ENCODE peak calls at places on chromosome 13, in four cellular contexts. One of them, this sample, is unnamed.

GRCh38 chr13:41905600-41906254 is 55.2 kb downstream of the VWA8 start:
- DNase-seq in amniotic stem cell: no peak
- DNase-seq in A549: peak; percentile 52
- DNase-seq in activated effector memory CD4-positive, alpha-beta T cell treated with Interleukin-2 at 50 U/mL for 16 hours: no peak
- DNase-seq in this sample: no peak

GRCh38 chr13:26502826-26503225 is 54.7 kb upstream of the WASF3 start:
- DNase-seq in amniotic stem cell: no peak
- DNase-seq in A549: no peak
- DNase-seq in activated effector memory CD4-positive, alpha-beta T cell treated with Interleukin-2 at 50 U/mL for 16 hours: no peak
- DNase-seq in this sample: no peak

GRCh38 chr13:73740681-73741080 is 393.5 kb downstream of the KLF12 start:
- DNase-seq in amniotic stem cell: no peak
- DNase-seq in A549: no peak
- DNase-seq in activated effector memory CD4-positive, alpha-beta T cell treated with Interleukin-2 at 50 U/mL for 16 hours: no peak
- DNase-seq in this sample: no peak

GRCh38 chr13:113297370-113297871 is 382 bp downstream of the LAMP1 start:
- DNase-seq in amniotic stem cell: no peak
- DNase-seq in A549: no peak
- DNase-seq in activated effector memory CD4-positive, alpha-beta T cell treated with Interleukin-2 at 50 U/mL for 16 hours: peak; percentile 39
- DNase-seq in this sample: peak; percentile 79

GRCh38 chr13:47413112-47413511 is 516.3 kb upstream of the HTR2A start:
- DNase-seq in amniotic stem cell: no peak
- DNase-seq in A549: no peak
- DNase-seq in activated effector memory CD4-positive, alpha-beta T cell treated with Interleukin-2 at 50 U/mL for 16 hours: no peak
- DNase-seq in this sample: no peak

GRCh38 chr13:75445717-75446529 is 36.0 kb downstream of the TBC1D4 start:
- DNase-seq in amniotic stem cell: peak; percentile 10
- DNase-seq in A549: no peak
- DNase-seq in activated effector memory CD4-positive, alpha-beta T cell treated with Interleukin-2 at 50 U/mL for 16 hours: no peak
- DNase-seq in this sample: no peak

GRCh38 chr13:71638728-71639127 is 228.3 kb downstream of the DACH1 start:
- DNase-seq in amniotic stem cell: no peak
- DNase-seq in A549: no peak
- DNase-seq in activated effector memory CD4-positive, alpha-beta T cell treated with Interleukin-2 at 50 U/mL for 16 hours: no peak
- DNase-seq in this sample: no peak

GRCh38 chr13:106348032-106348431 is 187.4 kb downstream of the EFNB2 start:
- DNase-seq in amniotic stem cell: no peak
- DNase-seq in A549: peak; percentile 1
- DNase-seq in activated effector memory CD4-positive, alpha-beta T cell treated with Interleukin-2 at 50 U/mL for 16 hours: no peak
- DNase-seq in this sample: no peak

GRCh38 chr13:78621086-78621485 is 17.7 kb upstream of the POU4F1 start:
- DNase-seq in amniotic stem cell: no peak
- DNase-seq in A549: no peak
- DNase-seq in activated effector memory CD4-positive, alpha-beta T cell treated with Interleukin-2 at 50 U/mL for 16 hours: no peak
- DNase-seq in this sample: no peak

GRCh38 chr13:85618514-85618913 is 180.7 kb downstream of the SLITRK6 start:
- DNase-seq in amniotic stem cell: no peak
- DNase-seq in A549: no peak
- DNase-seq in activated effector memory CD4-positive, alpha-beta T cell treated with Interleukin-2 at 50 U/mL for 16 hours: no peak
- DNase-seq in this sample: no peak

GRCh38 chr13:23561261-23561660 is 9.0 kb upstream of the TNFRSF19 start:
- DNase-seq in amniotic stem cell: no peak
- DNase-seq in A549: no peak
- DNase-seq in activated effector memory CD4-positive, alpha-beta T cell treated with Interleukin-2 at 50 U/mL for 16 hours: no peak
- DNase-seq in this sample: no peak

GRCh38 chr13:110134801-110135200 is 172.2 kb downstream of the COL4A1 start:
- DNase-seq in amniotic stem cell: no peak
- DNase-seq in A549: no peak
- DNase-seq in activated effector memory CD4-positive, alpha-beta T cell treated with Interleukin-2 at 50 U/mL for 16 hours: no peak
- DNase-seq in this sample: no peak

GRCh38 chr13:52862358-52863206 is 14.1 kb upstream of the PCDH8 start:
- DNase-seq in amniotic stem cell: no peak
- DNase-seq in A549: peak; percentile 21
- DNase-seq in activated effector memory CD4-positive, alpha-beta T cell treated with Interleukin-2 at 50 U/mL for 16 hours: no peak
- DNase-seq in this sample: no peak

GRCh38 chr13:58855283-58855682 is 1223.7 kb downstream of the PCDH17 start:
- DNase-seq in amniotic stem cell: no peak
- DNase-seq in A549: no peak
- DNase-seq in activated effector memory CD4-positive, alpha-beta T cell treated with Interleukin-2 at 50 U/mL for 16 hours: no peak
- DNase-seq in this sample: no peak

GRCh38 chr13:59494560-59494970 is 669.2 kb downstream of the DIAPH3 start:
- DNase-seq in amniotic stem cell: no peak
- DNase-seq in A549: no peak
- DNase-seq in activated effector memory CD4-positive, alpha-beta T cell treated with Interleukin-2 at 50 U/mL for 16 hours: no peak
- DNase-seq in this sample: no peak

GRCh38 chr13:114222461-114222968 is 12.2 kb upstream of the CDC16 start:
- DNase-seq in amniotic stem cell: no peak
- DNase-seq in A549: no peak
- DNase-seq in activated effector memory CD4-positive, alpha-beta T cell treated with Interleukin-2 at 50 U/mL for 16 hours: no peak
- DNase-seq in this sample: no peak

GRCh38 chr13:64884976-64885375 is 2345.2 kb downstream of the PCDH9 start:
- DNase-seq in amniotic stem cell: no peak
- DNase-seq in A549: no peak
- DNase-seq in activated effector memory CD4-positive, alpha-beta T cell treated with Interleukin-2 at 50 U/mL for 16 hours: no peak
- DNase-seq in this sample: no peak

GRCh38 chr13:107799001-107799400 is 416.3 kb downstream of the LIG4 start:
- DNase-seq in amniotic stem cell: no peak
- DNase-seq in A549: no peak
- DNase-seq in activated effector memory CD4-positive, alpha-beta T cell treated with Interleukin-2 at 50 U/mL for 16 hours: no peak
- DNase-seq in this sample: no peak

GRCh38 chr13:99908129-99908805 is 63.3 kb downstream of the ZIC5 start:
- DNase-seq in amniotic stem cell: no peak
- DNase-seq in A549: peak; percentile 11
- DNase-seq in activated effector memory CD4-positive, alpha-beta T cell treated with Interleukin-2 at 50 U/mL for 16 hours: no peak
- DNase-seq in this sample: no peak

GRCh38 chr13:23378009-23378632 is 55.4 kb downstream of the SACS start:
- DNase-seq in amniotic stem cell: peak; percentile 97
- DNase-seq in A549: peak; percentile 37
- DNase-seq in activated effector memory CD4-positive, alpha-beta T cell treated with Interleukin-2 at 50 U/mL for 16 hours: peak; percentile 24
- DNase-seq in this sample: peak; percentile 57

GRCh38 chr13:29254971-29255370 is 340.5 kb downstream of the SLC7A1 start:
- DNase-seq in amniotic stem cell: no peak
- DNase-seq in A549: no peak
- DNase-seq in activated effector memory CD4-positive, alpha-beta T cell treated with Interleukin-2 at 50 U/mL for 16 hours: no peak
- DNase-seq in this sample: no peak

GRCh38 chr13:110312669-110313031 is 5.6 kb downstream of the COL4A2 start:
- DNase-seq in amniotic stem cell: peak; percentile 66
- DNase-seq in A549: peak; percentile 27
- DNase-seq in activated effector memory CD4-positive, alpha-beta T cell treated with Interleukin-2 at 50 U/mL for 16 hours: no peak
- DNase-seq in this sample: no peak

GRCh38 chr13:21076265-21076653 is 14.9 kb upstream of the LATS2 start:
- DNase-seq in amniotic stem cell: no peak
- DNase-seq in A549: no peak
- DNase-seq in activated effector memory CD4-positive, alpha-beta T cell treated with Interleukin-2 at 50 U/mL for 16 hours: no peak
- DNase-seq in this sample: no peak

GRCh38 chr13:109872864-109873263 is 86.5 kb upstream of the IRS2 start:
- DNase-seq in amniotic stem cell: no peak
- DNase-seq in A549: no peak
- DNase-seq in activated effector memory CD4-positive, alpha-beta T cell treated with Interleukin-2 at 50 U/mL for 16 hours: no peak
- DNase-seq in this sample: no peak

GRCh38 chr13:111031531-111031961 is 83.6 kb upstream of the ARHGEF7 start:
- DNase-seq in amniotic stem cell: peak; percentile 77
- DNase-seq in A549: no peak
- DNase-seq in activated effector memory CD4-positive, alpha-beta T cell treated with Interleukin-2 at 50 U/mL for 16 hours: peak; percentile 25
- DNase-seq in this sample: no peak

GRCh38 chr13:40779049-40779448 is 8.1 kb upstream of the MRPS31 start:
- DNase-seq in amniotic stem cell: no peak
- DNase-seq in A549: no peak
- DNase-seq in activated effector memory CD4-positive, alpha-beta T cell treated with Interleukin-2 at 50 U/mL for 16 hours: no peak
- DNase-seq in this sample: no peak

GRCh38 chr13:47463726-47464125 is 537.3 kb downstream of the SUCLA2 start:
- DNase-seq in amniotic stem cell: no peak
- DNase-seq in A549: no peak
- DNase-seq in activated effector memory CD4-positive, alpha-beta T cell treated with Interleukin-2 at 50 U/mL for 16 hours: no peak
- DNase-seq in this sample: no peak

GRCh38 chr13:107845911-107846310 is 369.4 kb downstream of the LIG4 start:
- DNase-seq in amniotic stem cell: no peak
- DNase-seq in A549: no peak
- DNase-seq in activated effector memory CD4-positive, alpha-beta T cell treated with Interleukin-2 at 50 U/mL for 16 hours: no peak
- DNase-seq in this sample: no peak

GRCh38 chr13:81610613-81611012 is 1269.7 kb upstream of the SPRY2 start:
- DNase-seq in amniotic stem cell: no peak
- DNase-seq in A549: no peak
- DNase-seq in activated effector memory CD4-positive, alpha-beta T cell treated with Interleukin-2 at 50 U/mL for 16 hours: no peak
- DNase-seq in this sample: no peak

GRCh38 chr13:66405908-66406802 is 824.0 kb downstream of the PCDH9 start:
- DNase-seq in amniotic stem cell: no peak
- DNase-seq in A549: no peak
- DNase-seq in activated effector memory CD4-positive, alpha-beta T cell treated with Interleukin-2 at 50 U/mL for 16 hours: no peak
- DNase-seq in this sample: no peak